ENCODE peak calls at places on chromosomes 16 and 17, in eight cellular contexts. R, N, S, Q, K, T, G and J are unnamed samples.

GRCh38 chr17:29838961-29839360 is 91.1 kb downstream of the SSH2 start:
- DNase-seq in R (no peak), N (no peak), S (no peak), Q (no peak), K (no peak), T (no peak), G (no peak), J (no peak)

GRCh38 chr16:641326-642188 is at the start of gene MCRIP2:
- DNase-seq in R (peak), N (peak), S (no peak), Q (peak), K (peak), T (no peak), G (peak), J (peak)

GRCh38 chr16:79089735-79090284 is 510.7 kb downstream of the MAF start:
- DNase-seq in R (no peak), N (peak), S (no peak), Q (no peak), K (no peak), T (no peak), G (no peak), J (peak)

GRCh38 chr17:61531223-61531622 is 59.8 kb downstream of the NACA2 start:
- DNase-seq in R (no peak), N (no peak), S (no peak), Q (no peak), K (no peak), T (no peak), G (no peak), J (no peak)

GRCh38 chr16:59432934-59433333 is 698.8 kb upstream of the GOT2 start:
- DNase-seq in R (no peak), N (no peak), S (no peak), Q (no peak), K (no peak), T (no peak), G (no peak), J (no peak)

GRCh38 chr16:50697881-50698767 is 4.7 kb downstream of the NOD2 start:
- DNase-seq in R (peak), N (peak), S (no peak), Q (no peak), K (peak), T (no peak), G (peak), J (no peak)

GRCh38 chr17:9115446-9116265 is 94.3 kb downstream of the NTN1 start:
- DNase-seq in R (peak), N (peak), S (no peak), Q (peak), K (peak), T (peak), G (peak), J (no peak)

GRCh38 chr17:2695961-2696760 is 15.4 kb downstream of the CLUH start:
- DNase-seq in R (peak), N (peak), S (peak), Q (no peak), K (peak), T (peak), G (no peak), J (no peak)

GRCh38 chr17:35775039-35775438 is 14.4 kb downstream of the C17orf50 start:
- DNase-seq in R (no peak), N (no peak), S (no peak), Q (no peak), K (no peak), T (no peak), G (no peak), J (no peak)

GRCh38 chr17:6231886-6232767 is 161.9 kb downstream of the WSCD1 start:
- DNase-seq in R (no peak), N (no peak), S (peak), Q (no peak), K (no peak), T (no peak), G (no peak), J (no peak)

GRCh38 chr16:8882725-8883377 is 700 bp downstream of the LITAFD start:
- DNase-seq in R (no peak), N (no peak), S (no peak), Q (no peak), K (no peak), T (no peak), G (no peak), J (no peak)

GRCh38 chr17:17790673-17791464 is 45.9 kb downstream of the SREBF1 start:
- DNase-seq in R (no peak), N (no peak), S (no peak), Q (no peak), K (no peak), T (no peak), G (no peak), J (no peak)

GRCh38 chr17:79027274-79027924 is 3.4 kb downstream of the C1QTNF1 start:
- DNase-seq in R (no peak), N (no peak), S (peak), Q (no peak), K (peak), T (no peak), G (no peak), J (no peak)

GRCh38 chr17:80696456-80696855 is 151.8 kb downstream of the RPTOR start:
- DNase-seq in R (no peak), N (no peak), S (no peak), Q (no peak), K (no peak), T (no peak), G (no peak), J (no peak)

GRCh38 chr16:47848481-47849109 is 307.2 kb downstream of the ABCC12 start:
- DNase-seq in R (no peak), N (no peak), S (no peak), Q (no peak), K (no peak), T (no peak), G (peak), J (no peak)

GRCh38 chr16:64196444-64196843 is 925.4 kb downstream of the CDH11 start:
- DNase-seq in R (no peak), N (no peak), S (no peak), Q (no peak), K (no peak), T (no peak), G (peak), J (no peak)
- H3K4me3 ChIP-seq in R (no peak), N (no peak), S (no peak), Q (no peak), K (no peak), T (no peak), G (no peak), J (no peak)

GRCh38 chr17:76542566-76542971 is 2.7 kb downstream of the PRCD start:
- DNase-seq in R (no peak), N (no peak), S (no peak), Q (no peak), K (no peak), T (no peak), G (no peak), J (no peak)

GRCh38 chr17:76538941-76539340 is 903 bp upstream of the PRCD start:
- DNase-seq in R (no peak), N (no peak), S (no peak), Q (no peak), K (peak), T (no peak), G (no peak), J (no peak)

GRCh38 chr17:76541739-76542450 is 2.1 kb downstream of the PRCD start:
- DNase-seq in R (no peak), N (no peak), S (no peak), Q (no peak), K (no peak), T (no peak), G (no peak), J (no peak)

GRCh38 chr17:76539631-76540271 is at the start of gene PRCD:
- DNase-seq in R (no peak), N (no peak), S (no peak), Q (no peak), K (peak), T (no peak), G (no peak), J (no peak)

GRCh38 chr17:76540381-76541300 is 797 bp downstream of the PRCD start:
- DNase-seq in R (peak), N (peak), S (peak), Q (peak), K (peak), T (peak), G (peak), J (no peak)
- TF ChIP-seq CTCF in R (peak), N (peak), S (no peak), Q (peak), K (peak), T (peak), G (peak), J (no peak)

GRCh38 chr17:48619821-48620496 is 4.9 kb upstream of the HOXB8 start:
- DNase-seq in R (no peak), N (no peak), S (no peak), Q (no peak), K (no peak), T (no peak), G (no peak), J (no peak)

GRCh38 chr17:48616719-48617514 is 1.8 kb upstream of the HOXB8 start:
- DNase-seq in R (no peak), N (no peak), S (peak), Q (no peak), K (no peak), T (no peak), G (no peak), J (no peak)

GRCh38 chr17:48617515-48618365 is 2.6 kb upstream of the HOXB8 start:
- DNase-seq in R (no peak), N (no peak), S (peak), Q (no peak), K (no peak), T (no peak), G (no peak), J (no peak)

GRCh38 chr17:48620497-48621139 is 5.5 kb upstream of the HOXB8 start:
- DNase-seq in R (no peak), N (no peak), S (no peak), Q (no peak), K (no peak), T (no peak), G (no peak), J (no peak)

DNA sequence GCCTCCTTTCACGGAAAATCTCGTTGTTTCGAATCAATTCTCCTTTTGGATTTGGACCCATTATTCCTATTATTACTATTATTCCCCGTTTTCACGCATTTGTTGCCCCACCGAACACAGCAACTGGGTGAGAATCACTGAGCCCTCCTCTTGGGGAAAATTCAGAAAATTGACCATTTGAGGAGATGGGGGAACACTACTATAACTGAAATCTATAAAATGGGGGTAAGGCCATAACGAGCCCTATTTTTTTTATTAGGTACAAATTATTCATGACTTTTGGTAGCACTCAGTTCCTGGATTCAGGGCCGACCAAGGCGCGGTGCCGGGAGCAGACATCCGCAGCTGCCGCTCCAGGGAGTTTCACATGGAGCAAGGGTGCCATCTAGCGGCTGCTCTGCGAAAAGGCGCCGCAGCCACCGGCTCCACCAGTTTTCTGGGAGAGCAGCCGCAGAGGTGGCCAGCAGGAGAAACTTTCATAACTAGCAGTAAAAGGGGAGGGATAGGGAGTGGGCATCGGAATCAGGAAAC is 3.3 kb upstream of the HOXB8 start:
- DNase-seq in R (peak), N (peak), S (no peak), Q (peak), K (peak), T (peak), G (peak), J (no peak)
- H3K4me3 ChIP-seq in R (no peak), N (no peak), S (peak), Q (peak), K (no peak), T (no peak), G (no peak), J (no peak)

DNA sequence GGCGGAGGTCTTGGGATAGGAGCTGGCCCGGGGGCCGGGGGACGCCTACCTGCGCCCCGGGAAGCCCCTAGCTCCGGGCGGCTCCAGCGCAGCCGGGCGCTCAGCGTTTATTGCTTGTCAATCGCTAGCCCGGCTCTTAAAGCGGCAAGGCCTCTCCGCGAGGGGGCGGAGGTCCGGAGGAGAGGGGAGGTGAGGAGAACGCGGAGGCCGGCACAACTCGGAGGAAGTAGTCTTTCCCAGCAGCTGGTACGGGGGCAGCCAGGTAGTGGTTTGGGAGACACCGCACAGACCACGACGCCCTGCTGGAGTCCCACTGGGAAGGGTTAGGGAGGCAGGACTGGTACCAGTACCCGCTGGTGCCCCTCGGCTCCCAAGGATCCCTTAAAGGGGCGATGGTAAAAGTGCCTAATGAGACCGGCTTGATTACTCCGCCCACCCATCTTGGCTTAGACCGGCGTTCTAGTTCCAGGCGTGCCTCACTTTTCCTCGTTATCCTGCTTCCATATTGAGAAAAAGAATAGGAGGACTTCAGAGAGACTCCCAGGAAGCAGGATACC is at the start of gene MPP2:
- DNase-seq in R (peak), N (peak), S (no peak), Q (peak), K (peak), T (no peak), G (peak), J (no peak)
- TF ChIP-seq CTCF in R (peak), N (no peak), S (no peak), Q (peak), K (peak), T (no peak), G (peak), J (no peak)